ENCODE peak calls at places on chromosomes 6 and 20, in seven cellular contexts. G is cardiac muscle cell; I is HCT116; Z is fibroblast of lung; H is CD8-positive, alpha-beta T cell; J is adrenal gland; S is foreskin fibroblast. W is an unnamed sample.

GRCh38 chr20:32017711-32018251 is 7.5 kb downstream of the CCM2L start:
- DNase-seq in S (no peak), J (no peak), Z (no peak), I (peak), H (peak), G (peak), W (no peak)

GRCh38 chr6:111810321-111811235 is 62.7 kb downstream of the FYN start:
- DNase-seq in J (no peak), S (no peak), G (no peak), H (no peak), I (no peak), Z (no peak), W (no peak)

GRCh38 chr6:164478426-164478825 is 831.0 kb downstream of the C6orf118 start:
- DNase-seq in I (no peak), G (no peak), S (no peak), Z (no peak), J (no peak), H (no peak), W (no peak)

GRCh38 chr6:148557796-148558457 is 188.9 kb upstream of the UST start:
- DNase-seq in J (no peak), S (no peak), H (peak), Z (no peak), I (no peak), G (no peak), W (peak)

GRCh38 chr20:32636278-32636677 is 37.5 kb downstream of the C20orf203 start:
- DNase-seq in I (no peak), Z (no peak), S (no peak), G (peak), H (no peak), J (no peak), W (no peak)

GRCh38 chr20:8370774-8371173 is 238.7 kb downstream of the PLCB1 start:
- DNase-seq in S (no peak), I (no peak), G (no peak), H (no peak), Z (no peak), J (no peak), W (no peak)

GRCh38 chr6:130848945-130849344 is 21.7 kb downstream of the SMLR1 start:
- DNase-seq in I (no peak), J (no peak), H (no peak), S (peak), G (no peak), Z (no peak), W (no peak)

GRCh38 chr20:35523298-35523888 is 6.1 kb downstream of the C20orf173 start:
- DNase-seq in I (no peak), H (peak), J (no peak), S (peak), G (no peak), Z (no peak), W (no peak)

GRCh38 chr6:163183791-163184190 is 230.7 kb upstream of the QKI start:
- DNase-seq in S (no peak), Z (peak), G (no peak), I (no peak), H (no peak), J (no peak), W (no peak)

GRCh38 chr20:19990911-19991707 is 26.1 kb upstream of the NAA20 start:
- DNase-seq in G (no peak), Z (no peak), H (no peak), I (no peak), S (no peak), J (no peak), W (no peak)

GRCh38 chr6:30485236-30485635 is 4.1 kb upstream of the HLA-E start:
- DNase-seq in I (no peak), H (no peak), Z (no peak), S (no peak), J (no peak), G (no peak), W (no peak)

GRCh38 chr6:30490031-30490876 is 945 bp downstream of the HLA-E start:
- DNase-seq in S (peak), G (peak), I (no peak), H (peak), J (peak), Z (peak), W (no peak)

GRCh38 chr6:30491963-30492616 is 2.8 kb downstream of the HLA-E start:
- DNase-seq in J (no peak), G (no peak), I (no peak), H (no peak), S (no peak), Z (no peak), W (no peak)

GRCh38 chr6:30493643-30494250 is 4.4 kb downstream of the HLA-E start:
- DNase-seq in J (no peak), S (no peak), G (no peak), H (peak), Z (no peak), I (no peak), W (no peak)

GRCh38 chr6:30489081-30490030 is at the start of gene HLA-E:
- DNase-seq in H (peak), J (peak), G (peak), Z (peak), I (peak), S (peak), W (peak)
- TF ChIP-seq CTCF in H (no peak), J (no peak), G (no peak), Z (no peak), I (no peak), S (no peak), W (no peak)

DNA sequence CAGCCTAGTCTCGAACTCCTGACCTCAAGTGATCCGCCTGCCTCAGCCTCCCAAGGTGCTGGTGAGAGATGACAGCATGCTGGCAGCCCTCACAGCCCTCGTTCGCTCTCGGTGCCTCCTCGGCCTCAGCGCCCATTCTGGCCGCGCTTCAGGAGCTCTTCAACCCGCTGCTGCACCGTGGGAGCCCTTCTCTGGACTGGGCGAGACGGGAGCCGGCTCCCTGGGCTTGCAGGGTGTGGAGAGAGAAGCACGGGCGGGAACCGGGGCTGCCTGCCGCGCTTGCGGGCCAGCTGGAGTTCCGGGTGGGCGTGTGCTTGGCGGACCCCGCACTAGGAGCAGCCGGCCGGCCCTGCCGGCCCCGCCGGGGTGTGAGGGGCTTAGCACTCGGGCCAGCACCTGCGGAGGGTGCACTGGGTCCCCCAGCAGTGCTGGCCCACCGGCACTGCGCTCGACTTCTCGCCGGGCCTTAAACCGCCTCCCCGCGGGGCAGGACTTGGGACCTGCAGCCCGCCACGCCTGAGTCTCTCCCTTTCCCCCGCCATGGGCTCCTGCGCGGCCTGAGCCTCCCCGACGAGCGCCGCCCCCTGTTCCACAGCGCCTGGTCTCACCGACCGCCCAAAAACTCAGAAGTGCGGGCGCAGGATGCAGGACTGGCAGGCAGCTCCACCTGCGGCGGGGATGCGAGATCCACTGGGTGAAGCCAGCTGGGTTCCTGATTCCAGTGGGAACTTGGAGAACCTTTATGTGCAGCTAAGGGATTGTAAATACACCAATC is 31.5 kb upstream of the RANBP9 start:
- DNase-seq in Z (no peak), S (no peak), H (no peak), I (no peak), J (no peak), G (no peak), W (no peak)
- H3K4me3 ChIP-seq in Z (no peak), S (no peak), H (no peak), I (no peak), J (no peak), G (no peak), W (no peak)

GRCh38 chr20:18057106-18057993 is at the start of gene OVOL2:
- DNase-seq in Z (no peak), G (peak), S (peak), H (no peak), J (no peak), I (peak), W (no peak)

GRCh38 chr20:18057994-18058349 is 256 bp upstream of the OVOL2 start:
- DNase-seq in Z (no peak), S (no peak), H (no peak), G (no peak), I (no peak), J (no peak), W (no peak)

GRCh38 chr20:18056174-18057105 is 1.3 kb downstream of the OVOL2 start:
- DNase-seq in Z (peak), G (peak), I (no peak), J (no peak), H (no peak), S (peak), W (no peak)

GRCh38 chr20:18059603-18060002 is 1.9 kb upstream of the OVOL2 start:
- DNase-seq in J (no peak), G (no peak), H (no peak), S (no peak), I (no peak), Z (no peak), W (no peak)

DNA sequence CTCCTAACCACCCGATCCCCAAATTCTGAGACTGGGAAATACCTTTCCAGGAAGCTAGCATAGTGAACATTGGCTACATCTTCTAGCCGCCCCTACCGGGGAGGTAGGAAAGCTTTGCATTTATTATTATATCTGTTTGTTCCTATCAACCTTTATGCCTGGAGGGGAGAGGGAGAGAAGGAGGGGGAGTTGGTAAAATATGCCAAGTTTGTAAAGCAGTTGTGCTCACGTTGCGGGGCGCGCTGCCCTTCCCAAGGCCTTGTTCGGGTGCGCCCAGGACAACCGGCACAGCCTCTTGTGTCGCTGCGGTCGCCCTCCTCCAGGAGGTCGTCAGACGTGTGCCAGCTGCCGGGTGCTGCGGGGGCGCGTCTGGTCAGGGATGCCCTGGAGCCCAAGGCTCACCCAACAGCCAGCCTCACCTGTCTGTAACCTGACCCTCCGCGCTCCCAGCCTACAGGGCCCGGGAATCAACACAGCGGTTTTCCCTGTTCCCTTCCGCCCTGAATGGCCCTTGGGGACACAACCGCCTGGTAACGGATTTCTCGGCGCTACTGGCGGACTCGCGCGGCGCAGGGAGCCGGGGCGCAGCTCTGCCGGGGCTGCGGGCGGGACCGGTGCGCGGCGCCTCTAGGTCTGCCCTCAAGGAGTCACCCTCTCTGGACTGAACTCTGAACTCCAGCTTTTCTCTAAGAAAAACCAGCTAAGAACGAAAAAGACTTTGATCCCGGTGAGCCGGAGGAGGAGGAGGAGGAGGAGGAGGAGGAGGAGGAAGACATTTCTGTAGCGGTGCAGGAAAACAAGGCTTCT is 1.1 kb upstream of the OVOL2 start:
- DNase-seq in S (peak), H (no peak), I (peak), J (no peak), Z (no peak), G (peak), W (no peak)
- TF ChIP-seq CTCF in S (no peak), H (no peak), I (no peak), J (no peak), Z (no peak), G (no peak), W (no peak)

DNA sequence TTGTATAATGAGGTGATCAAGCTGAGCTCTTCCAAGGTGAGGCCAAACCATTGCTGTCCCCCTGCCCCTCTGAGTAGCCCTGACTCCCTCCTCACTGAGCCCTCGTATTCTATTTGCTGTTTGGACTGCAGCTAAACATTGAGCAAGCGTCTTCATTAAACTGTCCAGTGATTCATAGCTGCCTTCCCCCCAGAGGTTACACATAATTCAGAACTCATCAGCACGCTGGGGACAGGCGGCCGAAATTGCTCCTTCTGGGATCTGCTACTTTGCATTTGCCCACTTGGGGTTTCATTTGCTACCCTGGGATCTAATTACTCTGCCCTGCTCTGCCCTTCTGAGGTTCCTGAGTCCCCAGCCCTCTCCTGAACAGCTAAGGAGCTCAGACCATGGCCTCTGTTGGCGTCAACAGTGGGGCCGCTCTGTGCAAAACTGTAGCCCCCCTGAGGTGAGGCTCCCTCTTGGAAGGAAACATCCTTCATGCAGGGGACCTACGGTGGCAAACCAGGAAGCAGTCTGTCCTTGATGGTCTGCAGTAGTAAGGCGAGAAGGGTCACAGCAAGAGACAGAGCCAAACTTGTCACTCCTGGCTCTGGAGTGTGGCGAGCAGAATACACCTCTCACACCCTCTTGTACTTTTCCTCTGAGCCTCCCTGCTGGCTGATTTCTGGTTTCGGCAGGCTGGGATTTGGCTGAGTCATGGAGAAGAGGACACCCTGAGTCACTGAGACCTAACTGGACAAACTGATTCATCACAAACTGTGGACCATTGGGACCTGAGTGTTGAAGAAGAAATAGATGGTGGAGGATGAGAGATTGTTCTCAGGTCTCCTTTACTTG is 102.0 kb downstream of the F13A1 start:
- DNase-seq in Z (no peak), S (peak), H (no peak), I (no peak), J (no peak), G (no peak), W (no peak)
- H3K4me3 ChIP-seq in Z (no peak), S (no peak), H (no peak), I (no peak), J (no peak), G (no peak), W (no peak)

GRCh38 chr20:57652865-57653545 is 32.8 kb upstream of the ZBP1 start:
- DNase-seq in Z (no peak), H (peak), G (no peak), J (no peak), S (no peak), I (no peak), W (no peak)
- TF ChIP-seq CTCF in Z (no peak), H (no peak), G (no peak), J (no peak), S (no peak), I (no peak), W (no peak)

GRCh38 chr6:16134430-16134829 is 5.5 kb downstream of the MYLIP start:
- DNase-seq in J (no peak), Z (no peak), G (no peak), S (no peak), I (no peak), H (no peak), W (no peak)
- H3K4me3 ChIP-seq in J (no peak), Z (no peak), G (no peak), S (no peak), I (no peak), H (no peak), W (no peak)

DNA sequence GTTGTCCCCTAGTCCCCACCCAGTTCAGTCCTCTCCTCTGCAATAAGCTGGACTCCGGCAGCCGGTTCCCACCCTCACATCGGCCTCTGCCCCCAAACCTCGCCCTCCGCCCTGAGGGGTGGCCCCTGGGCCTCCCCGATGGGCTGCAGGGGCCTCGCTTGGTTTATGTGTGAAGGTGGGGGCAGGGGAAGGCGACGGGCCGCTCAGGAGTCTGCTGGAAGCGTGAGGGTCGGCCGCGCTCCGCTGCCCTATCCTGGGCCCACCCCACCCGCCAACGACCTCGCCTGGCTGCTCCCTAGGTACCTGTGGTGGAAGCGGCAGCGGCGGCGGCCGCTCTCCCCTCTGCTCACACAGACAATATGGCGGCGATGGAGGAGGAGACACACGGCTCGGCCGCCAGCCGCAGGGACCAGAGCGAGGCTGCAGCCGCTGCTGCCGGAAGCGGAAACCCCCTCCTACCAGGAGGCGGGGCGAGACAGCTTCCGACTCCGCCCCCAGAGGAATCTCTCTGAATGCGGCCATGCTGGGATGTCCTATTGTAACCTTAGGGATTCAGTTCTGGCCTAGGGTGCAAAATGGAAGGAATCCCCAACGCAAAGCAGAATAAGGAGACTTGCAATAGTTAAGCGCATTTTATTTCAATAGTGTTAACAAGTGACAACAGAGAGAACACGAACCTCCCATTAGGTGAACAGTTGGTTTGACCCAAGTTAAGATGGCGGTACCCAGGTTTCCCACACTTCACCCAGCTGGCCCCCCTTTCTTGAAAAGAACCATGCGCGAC is at the start of gene CSNK2A1:
- DNase-seq in S (peak), I (peak), Z (peak), J (peak), H (peak), G (peak), W (peak)
- TF ChIP-seq CTCF in S (no peak), I (no peak), Z (no peak), J (no peak), H (no peak), G (no peak), W (no peak)

GRCh38 chr6:2893276-2893675 is 9.8 kb downstream of the SERPINB9 start:
- DNase-seq in I (no peak), G (peak), Z (no peak), S (no peak), J (no peak), H (no peak), W (no peak)

GRCh38 chr6:2891768-2892170 is 11.3 kb downstream of the SERPINB9 start:
- DNase-seq in Z (no peak), S (no peak), G (no peak), H (peak), J (no peak), I (no peak), W (no peak)

GRCh38 chr6:2885967-2886731 is 17.0 kb downstream of the SERPINB9 start:
- DNase-seq in I (no peak), Z (no peak), J (no peak), H (no peak), G (no peak), S (no peak), W (no peak)

GRCh38 chr6:2895072-2895471 is 8.0 kb downstream of the SERPINB9 start:
- DNase-seq in H (no peak), S (no peak), J (no peak), I (no peak), G (no peak), Z (no peak), W (no peak)

DNA sequence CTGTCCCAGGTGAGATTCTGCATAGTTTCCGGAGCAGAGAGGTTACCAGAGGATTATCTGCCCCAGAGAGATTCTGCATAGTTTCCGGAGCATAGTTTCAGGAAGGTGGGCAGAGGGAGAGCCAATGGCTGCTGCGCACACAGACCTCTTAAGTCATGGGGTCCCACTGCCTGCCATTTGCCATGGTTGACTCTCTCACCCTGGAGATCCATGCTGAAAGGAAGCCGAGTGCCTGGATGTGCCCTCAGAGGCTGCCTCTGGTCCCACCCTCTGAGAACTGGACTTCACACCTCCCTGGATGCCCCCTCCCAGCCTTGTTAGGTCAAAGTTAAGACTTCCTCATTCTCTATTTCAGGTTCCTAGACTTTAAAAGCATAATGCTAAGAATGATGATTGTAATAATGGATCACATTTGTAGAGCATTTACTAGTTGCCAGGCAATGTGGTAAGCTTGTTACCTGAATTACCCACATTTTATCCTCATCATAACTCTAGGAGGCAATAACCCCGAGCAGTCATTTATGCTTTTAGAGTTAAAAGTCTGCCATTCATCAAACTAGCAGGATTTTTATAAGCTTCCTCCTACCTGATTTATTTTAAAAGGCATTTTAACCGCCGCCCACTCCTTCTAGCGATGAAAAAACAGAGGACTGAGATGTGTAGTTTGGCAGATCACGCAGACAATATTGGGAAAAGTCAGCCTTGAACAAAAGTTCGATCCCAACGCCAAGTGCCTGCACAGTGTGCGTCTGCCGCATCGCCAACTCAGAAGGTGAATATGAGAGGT is 11.9 kb downstream of the SERPINB9 start:
- DNase-seq in J (no peak), H (no peak), S (no peak), G (no peak), Z (no peak), I (no peak), W (no peak)
- H3K4me3 ChIP-seq in J (no peak), H (peak), S (no peak), G (no peak), Z (no peak), I (no peak), W (no peak)

GRCh38 chr6:40146902-40147301 is 212.6 kb upstream of the MOCS1 start:
- DNase-seq in J (no peak), H (no peak), I (no peak), S (no peak), G (no peak), Z (no peak), W (no peak)

GRCh38 chr6:40152701-40153100 is 218.4 kb upstream of the MOCS1 start:
- DNase-seq in Z (no peak), G (no peak), I (no peak), S (no peak), J (no peak), H (no peak), W (no peak)

GRCh38 chr6:40148882-40149573 is 214.8 kb upstream of the MOCS1 start:
- DNase-seq in G (no peak), H (no peak), Z (no peak), S (no peak), I (no peak), J (no peak), W (no peak)

GRCh38 chr6:40152196-40152595 is 217.9 kb upstream of the MOCS1 start:
- DNase-seq in Z (no peak), H (no peak), G (no peak), J (no peak), S (no peak), I (no peak), W (no peak)
- TF ChIP-seq CTCF in Z (no peak), H (no peak), G (no peak), J (no peak), S (no peak), I (no peak), W (no peak)